ENCODE peak calls at places on chromosomes 4 and X, in four cellular contexts. S, C, W and K are unnamed samples.

GRCh38 chrX:100625985-100626491 is 10.6 kb downstream of the TSPAN6 start:
- DNase-seq in C (no peak), S (no peak), W (no peak), K (peak; percentile 55)

GRCh38 chr4:123673971-123674370 is 277.4 kb downstream of the SPRY1 start:
- DNase-seq in W (no peak), C (no peak), S (no peak), K (no peak)

GRCh38 chrX:131724292-131724691 is 180.4 kb downstream of the OR13H1 start:
- DNase-seq in W (no peak), C (no peak), S (no peak), K (no peak)

GRCh38 chr4:169236901-169237626 is 33.7 kb downstream of the SH3RF1 start:
- DNase-seq in C (no peak), S (no peak), W (no peak), K (no peak)

GRCh38 chrX:118872102-118872566 is 48.5 kb downstream of the ZCCHC12 start:
- DNase-seq in C (peak; percentile 68), S (no peak), W (no peak), K (no peak)

GRCh38 chr4:85966308-85966882 is 393.5 kb downstream of the MAPK10 start:
- DNase-seq in W (no peak), C (no peak), S (no peak), K (no peak)

GRCh38 chr4:108008721-108009120 is 19.0 kb downstream of the HADH start:
- DNase-seq in W (no peak), S (no peak), C (no peak), K (no peak)

GRCh38 chr4:155878611-155879010 is 12.5 kb upstream of the ASIC5 start:
- DNase-seq in W (no peak), S (no peak), C (no peak), K (no peak)

GRCh38 chr4:7518871-7519637 is 84.3 kb upstream of the PSAPL1 start:
- DNase-seq in C (no peak), S (no peak), W (peak; percentile 76), K (no peak)

GRCh38 chrX:45806410-45807121 is 605.9 kb upstream of the DIPK2B start:
- DNase-seq in S (no peak), C (no peak), W (no peak), K (peak; percentile 25)

GRCh38 chr4:5927116-5927515 is 34.2 kb upstream of the CRMP1 start:
- DNase-seq in C (no peak), S (no peak), W (no peak), K (no peak)

GRCh38 chrX:119919835-119920585 is 23.5 kb downstream of the NKAP start:
- DNase-seq in C (no peak), S (no peak), W (no peak), K (no peak)

GRCh38 chrX:48695524-48695875 is 1.0 kb upstream of the SUV39H1 start:
- DNase-seq in S (no peak), W (no peak), C (no peak), K (no peak)

GRCh38 chr4:28357985-28358384 is 1497.3 kb downstream of the STIM2 start:
- DNase-seq in S (no peak), C (no peak), W (no peak), K (no peak)

GRCh38 chrX:29687687-29688086 is 527.7 kb upstream of the MAGEB2 start:
- DNase-seq in S (no peak), C (no peak), W (no peak), K (no peak)

GRCh38 chrX:22300130-22300529 is 27.4 kb downstream of the CBLL2 start:
- DNase-seq in C (peak; percentile 64), S (no peak), W (no peak), K (no peak)

GRCh38 chr4:107922486-107923473 is 8.6 kb upstream of the CYP2U1 start:
- DNase-seq in C (no peak), W (no peak), S (no peak), K (no peak)

GRCh38 chrX:82589410-82589809 is 918.7 kb upstream of the POU3F4 start:
- DNase-seq in W (no peak), S (no peak), C (no peak), K (no peak)

GRCh38 chr4:177051473-177052060 is 258.1 kb upstream of the NEIL3 start:
- DNase-seq in S (no peak), W (no peak), C (no peak), K (peak; percentile 29)

GRCh38 chr4:16443504-16444088 is 217.3 kb upstream of the TAPT1 start:
- DNase-seq in S (no peak), W (no peak), C (no peak), K (peak; percentile 37)

GRCh38 chrX:44903107-44903506 is 30.1 kb downstream of the KDM6A start:
- DNase-seq in S (no peak), C (no peak), W (no peak), K (no peak)

GRCh38 chr4:61380865-61381264 is 180.7 kb downstream of the ADGRL3 start:
- DNase-seq in W (no peak), S (no peak), C (no peak), K (no peak)

GRCh38 chrX:131752493-131753198 is 208.8 kb downstream of the OR13H1 start:
- DNase-seq in S (no peak), C (no peak), W (no peak), K (no peak)

GRCh38 chrX:120795301-120795700 is 80.4 kb downstream of the CT47B1 start:
- DNase-seq in W (no peak), S (no peak), C (no peak), K (no peak)

GRCh38 chr4:181004056-181004455 is 1239.1 kb upstream of the TENM3 start:
- DNase-seq in W (no peak), S (no peak), C (no peak), K (no peak)

GRCh38 chr4:57077550-57078311 is 32.5 kb downstream of the IGFBP7 start:
- DNase-seq in S (no peak), W (no peak), C (no peak), K (no peak)

GRCh38 chr4:103204114-103204513 is 6.0 kb upstream of the CENPE start:
- DNase-seq in W (no peak), S (no peak), C (no peak), K (no peak)
- TF ChIP-seq CTCF in W (no peak), S (peak; percentile 55), C (no peak), K (no peak)

DNA sequence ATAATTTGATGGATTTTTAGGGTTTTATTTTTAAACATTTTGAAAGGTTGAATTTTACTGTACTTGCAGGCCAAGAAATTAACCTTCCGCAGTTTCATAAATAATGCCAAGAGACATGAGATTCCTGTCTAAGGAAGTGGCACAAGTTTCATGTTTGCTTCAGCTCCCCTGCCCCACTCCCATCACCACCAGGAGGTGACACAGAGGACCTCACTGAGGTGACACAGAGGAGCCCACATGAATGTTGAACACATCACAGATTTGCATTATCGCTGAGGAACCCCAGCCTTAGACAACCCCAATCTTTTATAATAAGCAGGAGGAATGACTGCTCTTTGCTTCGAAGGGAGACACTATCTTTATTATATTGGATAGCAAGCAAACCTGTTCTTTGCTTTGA is 491.4 kb upstream of the ATOH1 start:
- DNase-seq in W (no peak), C (no peak), S (no peak), K (no peak)
- TF ChIP-seq CTCF in W (no peak), C (no peak), S (no peak), K (no peak)

GRCh38 chr4:78059524-78059889 is 2.4 kb downstream of the FRAS1 start:
- DNase-seq in C (no peak), S (peak; percentile 41), W (peak; percentile 29), K (peak; percentile 22)

GRCh38 chr4:78058591-78059523 is 1.7 kb downstream of the FRAS1 start:
- DNase-seq in W (peak; percentile 78), S (peak; percentile 48), C (peak; percentile 68), K (peak; percentile 39)

GRCh38 chr4:78057600-78058560 is 757 bp downstream of the FRAS1 start:
- DNase-seq in W (peak; percentile 83), S (peak; percentile 34), C (peak; percentile 64), K (peak; percentile 49)

GRCh38 chr4:78056265-78057129 is 626 bp upstream of the FRAS1 start:
- DNase-seq in W (peak; percentile 84), C (peak; percentile 77), S (peak; percentile 46), K (peak; percentile 73)

DNA sequence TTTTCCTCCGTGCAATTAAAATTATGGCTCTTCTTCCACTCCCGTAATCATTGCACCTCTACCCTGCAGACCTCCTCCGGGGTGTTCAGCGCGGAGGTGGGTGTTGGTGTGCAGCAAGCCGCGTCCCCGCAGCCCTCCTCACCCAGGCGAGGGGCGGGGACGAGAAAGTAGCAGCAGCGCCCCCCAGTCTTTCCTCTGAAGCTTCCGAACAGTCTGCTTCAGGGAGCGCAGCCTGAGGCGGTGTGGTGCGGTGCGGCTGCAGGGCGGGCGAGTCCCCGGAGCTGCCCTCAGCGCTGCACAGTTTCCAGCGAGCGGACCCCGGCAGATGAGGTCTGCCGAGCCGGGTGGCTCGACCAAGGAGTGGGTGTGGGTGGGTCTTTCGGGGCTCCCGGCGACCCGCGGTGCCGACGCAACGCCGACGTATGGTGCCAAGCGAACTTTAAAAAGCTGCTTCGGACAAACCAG is at the start of gene FRAS1:
- DNase-seq in S (peak; percentile 55), W (peak; percentile 73), C (no peak), K (peak; percentile 40)
- TF ChIP-seq CTCF in S (peak; percentile 34), W (no peak), C (no peak), K (no peak)

GRCh38 chr4:125760956-125761355 is 446.2 kb downstream of the FAT4 start:
- DNase-seq in C (no peak), S (no peak), W (no peak), K (no peak)

GRCh38 chr4:125758438-125758837 is 443.7 kb downstream of the FAT4 start:
- DNase-seq in C (no peak), W (no peak), S (no peak), K (no peak)

GRCh38 chr4:125765936-125766335 is 451.2 kb downstream of the FAT4 start:
- DNase-seq in C (no peak), W (no peak), S (no peak), K (no peak)

DNA sequence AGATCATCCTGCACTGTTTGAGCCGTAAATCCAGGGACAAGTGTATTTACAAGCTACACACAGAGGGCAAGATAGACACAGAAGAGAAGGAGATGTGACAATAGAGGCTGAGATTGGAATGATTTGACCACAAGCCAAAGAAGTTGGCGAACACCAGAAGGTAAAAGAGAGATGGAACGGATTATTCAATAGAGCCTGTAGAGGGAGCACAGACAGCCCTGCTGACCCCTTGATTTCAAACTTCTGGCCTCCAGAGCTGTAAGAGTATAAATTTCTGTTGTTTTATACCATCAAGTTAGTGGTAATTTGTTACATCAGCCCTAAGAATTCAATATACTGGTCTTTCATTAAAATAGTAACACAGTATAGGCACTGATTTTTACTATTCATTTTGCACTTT is 447.8 kb downstream of the FAT4 start:
- DNase-seq in S (no peak), C (no peak), W (no peak), K (no peak)
- TF ChIP-seq CTCF in S (peak; percentile 28), C (no peak), W (no peak), K (no peak)

DNA sequence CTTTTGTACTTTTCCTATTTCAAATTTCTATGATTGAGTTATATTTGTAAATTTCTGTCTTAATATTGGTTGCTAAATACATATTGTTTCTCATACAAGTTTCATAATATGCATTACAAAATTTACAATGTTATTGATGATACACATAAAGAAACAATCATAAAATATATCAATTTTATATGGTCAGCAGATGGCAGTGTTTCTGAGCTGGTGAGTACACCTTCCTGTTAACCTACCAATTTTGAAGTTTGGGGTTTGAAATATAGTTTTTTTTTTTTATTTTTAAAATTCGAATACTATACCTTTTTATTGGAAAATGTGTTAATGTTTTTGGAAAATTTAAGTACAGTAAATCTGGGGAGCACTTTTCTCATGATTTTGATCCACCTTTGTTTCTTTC is 1953.1 kb upstream of the ADGRL3 start:
- DNase-seq in S (no peak), C (no peak), W (no peak), K (no peak)
- TF ChIP-seq CTCF in S (peak; percentile 51), C (peak; percentile 29), W (no peak), K (no peak)